ENCODE peak calls at places on chromosomes 6 and 20, in seven cellular contexts. T, C, S, I, J, L and O are unnamed samples.

GRCh38 chr20:58342104-58342945 is 32.8 kb downstream of the RAB22A start:
- DNase-seq in T (no peak), C (no peak), S (no peak), I (no peak), J (no peak), L (no peak), O (no peak)

GRCh38 chr6:47016236-47016635 is 25.9 kb downstream of the ADGRF1 start:
- DNase-seq in T (no peak), C (no peak), S (no peak), I (no peak), J (no peak), L (no peak), O (peak)

GRCh38 chr20:34639755-34640222 is 37.1 kb downstream of the PIGU start:
- DNase-seq in T (no peak), C (no peak), S (no peak), I (no peak), J (peak), L (no peak), O (no peak)

GRCh38 chr6:77561768-77562314 is 91.0 kb upstream of the MEI4 start:
- DNase-seq in T (no peak), C (no peak), S (no peak), I (no peak), J (no peak), L (no peak), O (no peak)

GRCh38 chr20:61753196-61753942 is 312.3 kb downstream of the TAF4 start:
- DNase-seq in T (no peak), C (no peak), S (no peak), I (no peak), J (no peak), L (no peak), O (no peak)

GRCh38 chr6:15536201-15536955 is 126.5 kb downstream of the DTNBP1 start:
- DNase-seq in T (no peak), C (no peak), S (no peak), I (no peak), J (no peak), L (no peak), O (no peak)

GRCh38 chr6:27617046-27617687 is 144.3 kb upstream of the ZNF184 start:
- DNase-seq in T (no peak), C (no peak), S (peak), I (no peak), J (no peak), L (no peak), O (peak)

GRCh38 chr6:26258199-26258977 is 106.6 kb upstream of the BTN3A2 start:
- DNase-seq in T (no peak), C (no peak), S (peak), I (no peak), J (peak), L (no peak), O (peak)

GRCh38 chr20:44171775-44172571 is 15.0 kb downstream of the JPH2 start:
- DNase-seq in T (no peak), C (no peak), S (no peak), I (no peak), J (no peak), L (no peak), O (peak)

GRCh38 chr6:90495216-90495817 is 91.6 kb downstream of the MAP3K7 start:
- DNase-seq in T (no peak), C (no peak), S (no peak), I (no peak), J (no peak), L (no peak), O (no peak)

GRCh38 chr6:6248651-6249050 is 71.8 kb downstream of the F13A1 start:
- DNase-seq in T (no peak), C (no peak), S (no peak), I (no peak), J (no peak), L (no peak), O (no peak)

GRCh38 chr6:150527100-150527499 is 72.6 kb upstream of the PLEKHG1 start:
- DNase-seq in T (no peak), C (no peak), S (no peak), I (no peak), J (no peak), L (no peak), O (no peak)

GRCh38 chr6:163420315-163420667 is 5.8 kb downstream of the QKI start:
- DNase-seq in T (no peak), C (no peak), S (no peak), I (no peak), J (no peak), L (no peak), O (no peak)

GRCh38 chr6:2081155-2082138 is 164.0 kb downstream of the GMDS start:
- DNase-seq in T (peak), C (no peak), S (no peak), I (no peak), J (no peak), L (no peak), O (no peak)

GRCh38 chr20:51360451-51361230 is 181.9 kb downstream of the NFATC2 start:
- DNase-seq in T (no peak), C (peak), S (no peak), I (no peak), J (no peak), L (no peak), O (no peak)

GRCh38 chr20:51306521-51307358 is 235.8 kb downstream of the NFATC2 start:
- DNase-seq in T (no peak), C (peak), S (peak), I (peak), J (peak), L (peak), O (peak)

GRCh38 chr6:32622545-32623401 is 14.4 kb upstream of the HLA-DQA1 start:
- DNase-seq in T (peak), C (no peak), S (no peak), I (peak), J (peak), L (peak), O (peak)

GRCh38 chr20:51156041-51156795 is 133.3 kb upstream of the KCNG1 start:
- DNase-seq in T (no peak), C (no peak), S (no peak), I (peak), J (no peak), L (no peak), O (no peak)

GRCh38 chr6:136761227-136761922 is 30.9 kb downstream of the MAP3K5 start:
- DNase-seq in T (no peak), C (no peak), S (no peak), I (peak), J (no peak), L (no peak), O (no peak)

GRCh38 chr6:56025785-56026184 is 150.4 kb upstream of the BMP5 start:
- DNase-seq in T (no peak), C (no peak), S (no peak), I (no peak), J (no peak), L (no peak), O (no peak)

GRCh38 chr6:139296927-139297326 is 5.1 kb upstream of the TXLNB start:
- DNase-seq in T (no peak), C (no peak), S (no peak), I (no peak), J (no peak), L (no peak), O (no peak)

GRCh38 chr6:122620902-122621301 is 10.7 kb downstream of the PKIB start:
- DNase-seq in T (no peak), C (peak), S (no peak), I (no peak), J (peak), L (no peak), O (no peak)

GRCh38 chr6:7086488-7086887 is 21.3 kb upstream of the RREB1 start:
- DNase-seq in T (peak), C (no peak), S (no peak), I (no peak), J (no peak), L (no peak), O (no peak)

GRCh38 chr20:62938105-62938888 is at the start of gene GID8:
- DNase-seq in T (no peak), C (no peak), S (no peak), I (no peak), J (peak), L (no peak), O (peak)

GRCh38 chr6:111423055-111423633 is 59.9 kb downstream of the REV3L start:
- DNase-seq in T (no peak), C (no peak), S (no peak), I (no peak), J (no peak), L (no peak), O (no peak)

GRCh38 chr20:22387452-22387851 is 196.9 kb downstream of the FOXA2 start:
- DNase-seq in T (no peak), C (no peak), S (no peak), I (no peak), J (no peak), L (no peak), O (no peak)

GRCh38 chr6:151001387-151002063 is 136.0 kb downstream of the MTHFD1L start:
- DNase-seq in T (no peak), C (no peak), S (no peak), I (no peak), J (no peak), L (no peak), O (no peak)

GRCh38 chr6:144702781-144703180 is 417.6 kb downstream of the UTRN start:
- DNase-seq in T (no peak), C (no peak), S (no peak), I (no peak), J (no peak), L (no peak), O (no peak)

GRCh38 chr6:11428895-11429294 is 108.7 kb upstream of the TMEM170B start:
- DNase-seq in T (peak), C (no peak), S (no peak), I (no peak), J (peak), L (no peak), O (no peak)

GRCh38 chr6:11196511-11197174 is 35.8 kb downstream of the NEDD9 start:
- DNase-seq in T (no peak), C (no peak), S (no peak), I (no peak), J (no peak), L (no peak), O (no peak)

GRCh38 chr6:148611213-148611612 is 135.6 kb upstream of the UST start:
- DNase-seq in T (no peak), C (no peak), S (no peak), I (no peak), J (no peak), L (no peak), O (no peak)

GRCh38 chr6:147005499-147005898 is 198.7 kb upstream of the STXBP5 start:
- DNase-seq in T (no peak), C (no peak), S (peak), I (no peak), J (no peak), L (no peak), O (no peak)

GRCh38 chr20:45892049-45892816 is 1.1 kb downstream of the CTSA start:
- DNase-seq in T (no peak), C (no peak), S (peak), I (peak), J (peak), L (no peak), O (peak)

GRCh38 chr20:49285233-49285668 is 7.4 kb upstream of the ZNFX1 start:
- DNase-seq in T (no peak), C (no peak), S (no peak), I (no peak), J (no peak), L (no peak), O (peak)

GRCh38 chr6:32679501-32679900 is 13.0 kb upstream of the HLA-DQB1 start:
- DNase-seq in T (no peak), C (no peak), S (no peak), I (no peak), J (no peak), L (no peak), O (no peak)

GRCh38 chr20:33443512-33444239 is at the start of gene SNTA1:
- DNase-seq in T (no peak), C (no peak), S (peak), I (peak), J (peak), L (peak), O (peak)

GRCh38 chr20:35434085-35435005 is 3.7 kb downstream of the GDF5 start:
- DNase-seq in T (no peak), C (no peak), S (no peak), I (no peak), J (no peak), L (no peak), O (no peak)

GRCh38 chr6:124119591-124119990 is 315.9 kb downstream of the NKAIN2 start:
- DNase-seq in T (no peak), C (no peak), S (no peak), I (no peak), J (no peak), L (no peak), O (no peak)

GRCh38 chr6:139112146-139112545 is 22.7 kb upstream of the HECA start:
- DNase-seq in T (no peak), C (no peak), S (no peak), I (no peak), J (no peak), L (no peak), O (peak)

GRCh38 chr6:53439556-53439955 is 90.8 kb upstream of the ELOVL5 start:
- DNase-seq in T (no peak), C (no peak), S (no peak), I (no peak), J (no peak), L (no peak), O (no peak)
- TF ChIP-seq JUND in T (no peak), C (no peak), S (no peak), I (no peak), J (no peak), L (no peak), O (no peak)

GRCh38 chr6:36241728-36242127 is 28.1 kb upstream of the PNPLA1 start:
- DNase-seq in T (peak), C (no peak), S (peak), I (no peak), J (no peak), L (no peak), O (no peak)
- TF ChIP-seq JUND in T (no peak), C (no peak), S (no peak), I (no peak), J (no peak), L (no peak), O (no peak)

GRCh38 chr6:4350571-4351505 is 215.5 kb upstream of the ECI2 start:
- DNase-seq in T (no peak), C (no peak), S (no peak), I (no peak), J (no peak), L (no peak), O (no peak)
- TF ChIP-seq JUND in T (no peak), C (no peak), S (no peak), I (no peak), J (no peak), L (no peak), O (no peak)

DNA sequence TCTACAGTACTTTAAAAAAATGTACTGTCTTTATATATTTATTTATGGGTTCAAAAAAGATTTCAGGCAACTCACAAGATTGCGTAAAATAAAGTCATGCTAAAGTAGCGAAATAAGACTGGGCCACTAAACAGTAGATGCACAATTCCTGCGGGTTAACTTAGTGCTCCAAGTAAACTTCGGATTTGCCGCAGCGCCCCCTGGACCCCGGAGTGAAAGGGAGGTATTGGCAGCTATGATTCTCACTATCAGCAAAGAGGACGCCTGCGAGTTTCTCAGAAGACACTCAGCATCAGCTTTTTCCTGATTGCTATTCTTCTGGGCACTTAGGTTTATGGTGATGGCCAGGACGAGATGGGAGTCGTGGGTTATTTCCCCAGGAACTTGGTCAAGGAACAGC is 1.4 kb downstream of the OTOR start:
- DNase-seq in T (no peak), C (no peak), S (peak), I (no peak), J (peak), L (no peak), O (no peak)
- TF ChIP-seq JUND in T (no peak), C (no peak), S (no peak), I (no peak), J (no peak), L (no peak), O (no peak)

DNA sequence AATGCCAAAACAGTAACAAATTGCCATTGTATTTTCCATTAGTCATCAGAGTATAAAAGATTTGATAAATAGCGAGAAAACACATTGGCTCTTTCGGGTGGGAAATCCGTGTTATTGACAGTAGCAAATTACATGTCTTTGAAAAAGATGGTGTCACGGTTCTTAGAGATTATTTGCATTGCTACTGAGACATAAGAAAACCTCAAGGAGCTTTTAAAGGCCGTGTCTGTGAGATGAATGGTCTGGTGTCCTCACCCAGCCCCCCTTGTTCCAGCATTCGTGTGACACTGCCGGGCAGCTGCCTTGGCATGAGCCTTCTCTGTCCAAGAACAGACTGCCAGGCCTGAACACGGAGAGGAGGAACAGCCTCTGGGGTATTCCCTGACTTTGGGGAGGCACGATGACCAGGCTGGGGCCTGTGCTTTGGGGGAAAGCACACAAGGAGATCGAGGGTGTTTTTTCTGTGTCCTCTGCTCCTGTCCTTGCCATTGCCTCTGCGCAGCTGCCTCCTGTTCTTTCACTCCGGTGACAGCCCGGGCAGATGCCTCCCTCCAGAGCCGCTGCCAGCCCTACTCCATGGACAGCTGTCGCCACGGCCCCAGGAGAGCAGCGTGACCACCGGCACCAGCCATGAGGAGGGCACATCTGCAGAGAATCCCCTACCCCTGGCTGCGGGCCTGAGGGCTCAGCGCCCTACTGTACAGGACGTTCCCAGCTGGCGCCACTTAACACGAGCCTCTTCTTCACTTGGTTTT is 167.7 kb upstream of the CDYL start:
- DNase-seq in T (no peak), C (no peak), S (no peak), I (no peak), J (no peak), L (no peak), O (no peak)
- TF ChIP-seq JUND in T (no peak), C (no peak), S (no peak), I (no peak), J (no peak), L (no peak), O (no peak)

GRCh38 chr20:38872036-38872435 is 54.2 kb upstream of the FAM83D start:
- DNase-seq in T (no peak), C (no peak), S (no peak), I (no peak), J (no peak), L (no peak), O (no peak)
- TF ChIP-seq JUND in T (no peak), C (no peak), S (no peak), I (no peak), J (no peak), L (no peak), O (no peak)

GRCh38 chr20:41135888-41136243 is 1.5 kb upstream of the PLCG1 start:
- DNase-seq in T (no peak), C (no peak), S (no peak), I (no peak), J (no peak), L (no peak), O (no peak)

GRCh38 chr20:41135187-41135887 is 2.0 kb upstream of the PLCG1 start:
- DNase-seq in T (no peak), C (peak), S (peak), I (peak), J (peak), L (peak), O (peak)

GRCh38 chr20:41131594-41132387 is 5.6 kb upstream of the PLCG1 start:
- DNase-seq in T (peak), C (no peak), S (no peak), I (no peak), J (no peak), L (no peak), O (no peak)

GRCh38 chr20:41134362-41135186 is 2.8 kb upstream of the PLCG1 start:
- DNase-seq in T (no peak), C (no peak), S (no peak), I (no peak), J (peak), L (no peak), O (no peak)

DNA sequence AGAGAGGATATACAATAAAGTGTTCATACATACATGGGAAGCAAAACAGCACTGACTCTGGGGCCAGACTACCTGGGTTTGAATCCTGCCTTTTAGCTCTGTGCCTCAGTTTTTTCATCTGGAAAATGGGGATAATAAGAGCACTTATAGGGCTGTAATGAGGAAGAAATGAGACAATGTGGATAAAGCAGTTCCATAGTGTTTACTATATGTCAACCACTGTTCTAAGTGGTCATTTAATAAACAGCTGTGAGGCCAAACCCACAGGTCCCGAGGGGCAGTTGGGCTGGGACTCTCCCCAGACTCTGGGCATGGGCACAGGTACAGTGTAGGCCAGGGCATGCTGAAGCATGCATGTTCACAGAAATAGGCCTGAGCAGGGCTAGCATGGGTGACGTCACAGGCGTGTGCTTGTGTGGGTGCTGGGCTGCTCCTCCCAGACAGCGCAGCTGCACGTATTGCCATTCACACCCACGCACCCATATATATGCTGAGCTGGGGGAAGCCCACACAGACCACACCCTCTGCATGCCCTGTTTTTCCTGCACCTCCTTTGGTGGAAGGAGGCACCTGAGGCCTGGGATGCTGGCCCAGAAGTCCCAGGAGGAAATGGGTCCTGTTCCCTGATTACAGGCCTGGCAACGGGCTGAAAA is 3.5 kb upstream of the PLCG1 start:
- DNase-seq in T (peak), C (no peak), S (peak), I (no peak), J (no peak), L (no peak), O (no peak)
- TF ChIP-seq JUND in T (peak), C (no peak), S (no peak), I (no peak), J (no peak), L (no peak), O (no peak)